ENCODE peak calls at places on chromosomes 1 and 21, in five cellular contexts. B is astrocyte of the spinal cord, G is fibroblast of mammary gland, U is fibroblast of pulmonary artery, X is GM23338. O is an unnamed sample.

GRCh38 chr1:220748091-220748934 is at the start of gene MTARC2:
- DNase-seq in U (peak), G (peak), B (peak), X (peak), O (peak)

GRCh38 chr1:227734546-227734857 is 600 bp downstream of the JMJD4 start:
- DNase-seq in G (no peak), X (peak), U (no peak), B (no peak), O (no peak)

GRCh38 chr1:20308569-20308968 is 17.9 kb downstream of the VWA5B1 start:
- DNase-seq in X (no peak), B (no peak), G (no peak), U (no peak), O (no peak)

GRCh38 chr1:207414606-207415108 is 39.5 kb upstream of the CR2 start:
- DNase-seq in B (no peak), G (no peak), X (no peak), U (no peak), O (no peak)

GRCh38 chr1:238404506-238404905 is 513.8 kb upstream of the ZP4 start:
- DNase-seq in G (no peak), B (no peak), U (peak), X (no peak), O (no peak)

GRCh38 chr1:172824199-172824598 is 165.3 kb downstream of the FASLG start:
- DNase-seq in G (peak), U (no peak), B (peak), X (no peak), O (no peak)

GRCh38 chr1:193674292-193674944 is 488.0 kb upstream of the B3GALT2 start:
- DNase-seq in B (peak), G (no peak), U (peak), X (no peak), O (no peak)

GRCh38 chr21:45908536-45909237 is 72.9 kb upstream of the COL6A1 start:
- DNase-seq in U (no peak), B (no peak), X (no peak), G (no peak), O (no peak)

GRCh38 chr1:72282271-72282656 is at the start of gene NEGR1:
- DNase-seq in G (peak), B (peak), U (peak), X (peak), O (peak)

GRCh38 chr1:229059671-229060079 is 211.2 kb upstream of the RAB4A start:
- DNase-seq in B (peak), U (peak), X (no peak), G (peak), O (no peak)

GRCh38 chr21:15592271-15592860 is 137.4 kb upstream of the USP25 start:
- DNase-seq in B (peak), G (peak), U (peak), X (peak), O (peak)

GRCh38 chr1:61094677-61095076 is 12.3 kb downstream of the NFIA start:
- DNase-seq in X (no peak), B (no peak), U (no peak), G (no peak), O (no peak)

GRCh38 chr1:59574085-59574484 is 240.7 kb upstream of the HOOK1 start:
- DNase-seq in G (peak), B (peak), U (peak), X (no peak), O (no peak)

GRCh38 chr1:248862695-248863010 is 3.8 kb upstream of the ZNF692 start:
- DNase-seq in X (no peak), B (no peak), G (no peak), U (no peak), O (no peak)

GRCh38 chr1:153697191-153697872 is 18.8 kb downstream of the NPR1 start:
- DNase-seq in G (peak), B (no peak), U (peak), X (peak), O (no peak)

GRCh38 chr1:84300991-84301758 is at the start of gene SAMD13:
- DNase-seq in B (peak), G (peak), X (no peak), U (peak), O (no peak)

GRCh38 chr1:74673351-74674111 is at the start of gene ERICH3:
- DNase-seq in X (peak), U (no peak), B (no peak), G (peak), O (peak)

GRCh38 chr21:42026072-42026415 is 15.9 kb upstream of the ZBTB21 start:
- DNase-seq in X (no peak), G (no peak), B (no peak), U (no peak), O (no peak)

GRCh38 chr1:20172033-20172588 is 13.8 kb upstream of the UBXN10 start:
- DNase-seq in X (no peak), U (no peak), B (no peak), G (no peak), O (no peak)

GRCh38 chr1:183598386-183598785 is 8.1 kb upstream of the NCF2 start:
- DNase-seq in X (no peak), B (no peak), G (peak), U (no peak), O (no peak)

GRCh38 chr21:25764065-25764464 is 29.3 kb downstream of the GABPA start:
- DNase-seq in X (no peak), G (no peak), U (no peak), B (no peak), O (no peak)

GRCh38 chr1:233006108-233006507 is 55.7 kb downstream of the NTPCR start:
- DNase-seq in X (no peak), G (no peak), B (no peak), U (no peak), O (no peak)

GRCh38 chr1:186658999-186659398 is 21.2 kb downstream of the PTGS2 start:
- DNase-seq in X (no peak), B (no peak), U (no peak), G (no peak), O (no peak)

GRCh38 chr1:61640531-61641125 is 84.3 kb downstream of the TM2D1 start:
- DNase-seq in B (no peak), U (no peak), X (no peak), G (peak), O (no peak)

GRCh38 chr1:172837816-172838680 is 179.1 kb downstream of the FASLG start:
- DNase-seq in U (peak), G (peak), B (no peak), X (no peak), O (no peak)

GRCh38 chr1:53731779-53732305 is 7.1 kb downstream of the GLIS1 start:
- DNase-seq in B (peak), X (no peak), U (no peak), G (peak), O (no peak)

GRCh38 chr1:167829868-167830267 is 84.1 kb downstream of the ADCY10 start:
- DNase-seq in B (no peak), X (no peak), G (no peak), U (peak), O (no peak)

GRCh38 chr1:219954052-219954451 is 25.7 kb upstream of the SLC30A10 start:
- DNase-seq in B (no peak), X (no peak), U (no peak), G (no peak), O (no peak)

GRCh38 chr1:16248603-16249534 is 11.9 kb upstream of the CPLANE2 start:
- DNase-seq in B (peak), X (no peak), U (peak), G (peak), O (no peak)

DNA sequence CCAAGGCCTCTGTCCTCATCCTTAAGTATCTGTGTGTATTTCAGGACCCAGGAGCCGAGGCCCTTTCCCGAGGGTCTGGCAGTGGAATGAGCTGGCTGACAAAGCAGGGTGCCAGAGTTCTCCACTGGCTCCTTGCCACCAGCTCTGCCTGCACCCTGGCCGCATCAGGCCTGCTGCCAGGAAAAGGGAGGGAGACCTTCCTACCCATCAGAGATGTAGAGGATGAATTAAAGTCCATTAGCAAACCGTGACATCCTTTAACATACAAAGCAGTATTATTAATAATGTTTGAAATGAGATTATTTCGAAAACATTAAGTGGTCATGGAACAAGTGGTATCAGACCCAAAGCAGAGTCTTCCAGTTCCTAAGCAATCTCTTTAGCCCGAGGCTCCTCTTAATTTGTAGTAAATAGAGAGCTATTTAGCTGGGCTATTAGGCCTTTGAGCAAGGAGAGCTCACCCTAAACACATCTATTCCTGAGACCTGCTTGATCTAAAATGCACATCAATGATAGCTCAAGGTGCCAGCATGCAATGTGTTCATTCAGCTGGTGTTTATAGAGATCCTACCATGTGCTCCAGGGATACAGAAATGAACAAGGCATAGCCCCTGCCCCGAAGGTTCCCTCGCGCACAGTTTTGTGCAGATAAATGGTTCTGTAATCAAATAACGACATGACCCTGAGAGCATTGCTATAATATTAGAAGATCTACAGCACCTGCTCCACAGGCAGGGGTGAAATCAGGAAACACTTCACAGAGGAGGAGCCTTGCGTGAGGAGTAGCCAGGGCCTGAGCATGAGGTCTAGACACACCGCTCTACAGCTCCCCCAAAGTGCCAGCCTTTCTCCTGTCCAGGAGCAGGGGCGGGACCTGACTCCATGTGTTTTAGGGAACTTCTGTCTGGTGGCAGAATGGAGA is 44.0 kb downstream of the FAM163A start:
- DNase-seq in B (no peak), X (no peak), U (no peak), G (no peak), O (no peak)
- TF ChIP-seq CTCF in B (no peak), X (no peak), U (no peak), G (no peak), O (no peak)

GRCh38 chr1:4691766-4692405 is 37.5 kb downstream of the AJAP1 start:
- DNase-seq in B (no peak), X (no peak), U (no peak), G (no peak), O (no peak)
- TF ChIP-seq CTCF in B (no peak), X (no peak), U (no peak), G (no peak), O (no peak)

GRCh38 chr1:226309398-226310122 is 596 bp upstream of the LIN9 start:
- DNase-seq in G (peak), U (peak), B (no peak), X (peak), O (peak)
- TF ChIP-seq CTCF in G (no peak), U (peak), B (peak), X (no peak), O (peak)

GRCh38 chr1:88029142-88029541 is 654.9 kb upstream of the PKN2 start:
- DNase-seq in U (peak), B (no peak), X (peak), G (peak), O (no peak)
- TF ChIP-seq CTCF in U (no peak), B (no peak), X (peak), G (peak), O (no peak)

GRCh38 chr1:111755321-111756123 is at the start of gene DDX20:
- DNase-seq in B (peak), X (peak), U (peak), G (peak), O (peak)

GRCh38 chr1:111756124-111756513 is 418 bp downstream of the DDX20 start:
- DNase-seq in G (no peak), U (no peak), B (no peak), X (no peak), O (no peak)

GRCh38 chr1:111754964-111755320 is 759 bp upstream of the DDX20 start:
- DNase-seq in U (peak), G (peak), B (peak), X (peak), O (peak)

GRCh38 chr1:111761717-111762116 is 6.0 kb downstream of the DDX20 start:
- DNase-seq in X (no peak), G (no peak), U (no peak), B (no peak), O (no peak)

GRCh38 chr1:111758373-111758772 is 2.7 kb downstream of the DDX20 start:
- DNase-seq in U (no peak), B (no peak), X (peak), G (no peak), O (no peak)
- TF ChIP-seq CTCF in U (peak), B (no peak), X (peak), G (peak), O (no peak)